ENCODE peak calls at places on chromosomes 6 and 20, in ten cellular contexts. O is colonic mucosa, G is cardiac fibroblast, B is HCEC 1CT, J is Ammon's horn, A is MCF 10A, L is T follicular helper cell, N is OCI-LY7, E is M059J, U is IMR-90. Q is an unnamed sample.

GRCh38 chr6:38572186-38572813 is 67.4 kb downstream of the BTBD9 start:
- DNase-seq in O (no peak), G (no peak), B (no peak), J (no peak), A (no peak), L (no peak), N (peak; percentile 48), E (no peak), U (no peak), Q (peak; percentile 92)

GRCh38 chr6:41155132-41155805 is 1.1 kb upstream of the TREML1 start:
- DNase-seq in O (no peak), G (no peak), B (no peak), J (no peak), A (no peak), L (no peak), N (no peak), E (no peak), U (peak; percentile 8), Q (no peak)

GRCh38 chr6:33896391-33897192 is 92.8 kb upstream of the MLN start:
- DNase-seq in O (no peak), G (peak; percentile 9), B (no peak), J (no peak), A (no peak), L (no peak), N (no peak), E (peak; percentile 47), U (peak; percentile 12), Q (no peak)

GRCh38 chr20:2872304-2873009 is 824 bp upstream of the PTPRA start:
- DNase-seq in O (peak; percentile 76), G (peak; percentile 54), B (peak; percentile 71), J (peak; percentile 74), A (peak; percentile 54), L (peak; percentile 73), N (peak; percentile 73), E (peak; percentile 74), U (peak; percentile 43), Q (peak; percentile 58)

GRCh38 chr6:1917628-1918371 is 308.1 kb downstream of the FOXC1 start:
- DNase-seq in O (no peak), G (peak; percentile 53), B (peak; percentile 81), J (peak; percentile 18), A (peak; percentile 75), L (no peak), N (no peak), E (peak; percentile 100), U (peak; percentile 91), Q (peak; percentile 86)

GRCh38 chr6:153170511-153170910 is 39.4 kb upstream of the RGS17 start:
- DNase-seq in O (no peak), G (peak; percentile 4), B (peak; percentile 77), J (no peak), A (peak; percentile 85), L (no peak), N (no peak), E (peak; percentile 86), U (peak; percentile 52), Q (peak; percentile 34)

GRCh38 chr6:79874531-79875132 is 72.7 kb downstream of the ELOVL4 start:
- DNase-seq in O (no peak), G (peak; percentile 17), B (no peak), J (no peak), A (peak; percentile 64), L (no peak), N (no peak), E (no peak), U (no peak), Q (no peak)

GRCh38 chr6:5866547-5867051 is 140.1 kb downstream of the NRN1 start:
- DNase-seq in O (no peak), G (peak; percentile 8), B (peak; percentile 3), J (peak; percentile 53), A (peak; percentile 54), L (no peak), N (peak; percentile 11), E (peak; percentile 78), U (peak; percentile 41), Q (peak; percentile 92)

GRCh38 chr6:142155895-142156757 is 9.1 kb downstream of the VTA1 start:
- DNase-seq in O (no peak), G (peak; percentile 47), B (peak; percentile 22), J (no peak), A (peak; percentile 33), L (no peak), N (peak; percentile 59), E (peak; percentile 32), U (peak; percentile 37), Q (peak; percentile 53)

GRCh38 chr6:126172151-126172550 is 167.8 kb upstream of the CENPW start:
- DNase-seq in O (no peak), G (no peak), B (no peak), J (no peak), A (no peak), L (no peak), N (no peak), E (no peak), U (no peak), Q (no peak)

GRCh38 chr20:41170386-41171105 is 33.2 kb downstream of the PLCG1 start:
- DNase-seq in O (peak; percentile 13), G (no peak), B (no peak), J (no peak), A (no peak), L (no peak), N (no peak), E (no peak), U (no peak), Q (no peak)

GRCh38 chr6:26270903-26271639 is 93.9 kb upstream of the BTN3A2 start:
- DNase-seq in O (peak; percentile 91), G (peak; percentile 90), B (peak; percentile 94), J (peak; percentile 25), A (peak; percentile 97), L (peak; percentile 70), N (peak; percentile 98), E (peak; percentile 98), U (peak; percentile 90), Q (peak; percentile 81)

GRCh38 chr20:57964011-57964862 is 254.4 kb upstream of the PMEPA1 start:
- DNase-seq in O (no peak), G (no peak), B (no peak), J (peak; percentile 55), A (no peak), L (no peak), N (no peak), E (peak; percentile 56), U (no peak), Q (no peak)

GRCh38 chr6:87029711-87030314 is 65.1 kb downstream of the CGA start:
- DNase-seq in O (no peak), G (peak; percentile 68), B (peak; percentile 61), J (peak; percentile 69), A (peak; percentile 67), L (no peak), N (peak; percentile 62), E (peak; percentile 38), U (peak; percentile 72), Q (peak; percentile 70)

GRCh38 chr6:144149894-144150672 is at the start of gene STX11:
- DNase-seq in O (peak; percentile 67), G (peak; percentile 31), B (peak; percentile 49), J (peak; percentile 52), A (peak; percentile 48), L (peak; percentile 41), N (peak; percentile 28), E (peak; percentile 61), U (peak; percentile 29), Q (peak; percentile 75)

GRCh38 chr6:125019873-125020272 is 57.6 kb downstream of the RNF217 start:
- DNase-seq in O (no peak), G (no peak), B (no peak), J (peak; percentile 28), A (no peak), L (no peak), N (no peak), E (no peak), U (no peak), Q (no peak)

GRCh38 chr6:117169060-117169635 is 96.2 kb upstream of the VGLL2 start:
- DNase-seq in O (no peak), G (no peak), B (no peak), J (peak; percentile 11), A (no peak), L (no peak), N (no peak), E (no peak), U (no peak), Q (no peak)

GRCh38 chr6:142297996-142298753 is 3.6 kb upstream of the ADGRG6 start:
- DNase-seq in O (no peak), G (peak; percentile 78), B (peak; percentile 88), J (no peak), A (peak; percentile 30), L (no peak), N (no peak), E (peak; percentile 63), U (peak; percentile 85), Q (peak; percentile 71)

GRCh38 chr6:145092554-145092953 is 642.8 kb downstream of the EPM2A start:
- DNase-seq in O (no peak), G (no peak), B (no peak), J (no peak), A (no peak), L (no peak), N (no peak), E (no peak), U (no peak), Q (no peak)

GRCh38 chr6:6556162-6556737 is 32.3 kb upstream of the LY86 start:
- DNase-seq in O (no peak), G (no peak), B (no peak), J (peak; percentile 43), A (peak; percentile 76), L (no peak), N (no peak), E (no peak), U (no peak), Q (no peak)

GRCh38 chr6:24500683-24501082 is 5.9 kb downstream of the ALDH5A1 start:
- DNase-seq in O (no peak), G (no peak), B (no peak), J (no peak), A (no peak), L (no peak), N (no peak), E (no peak), U (no peak), Q (no peak)

GRCh38 chr20:32893878-32894483 is 35.3 kb downstream of the EFCAB8 start:
- DNase-seq in O (no peak), G (peak; percentile 11), B (peak; percentile 3), J (no peak), A (peak; percentile 31), L (no peak), N (peak; percentile 34), E (peak; percentile 32), U (peak; percentile 16), Q (peak; percentile 33)

GRCh38 chr20:59258103-59258705 is 42.2 kb upstream of the EDN3 start:
- DNase-seq in O (no peak), G (no peak), B (no peak), J (no peak), A (no peak), L (no peak), N (no peak), E (no peak), U (no peak), Q (no peak)

GRCh38 chr20:1707588-1708449 is 50.2 kb upstream of the SIRPG start:
- DNase-seq in O (no peak), G (no peak), B (no peak), J (no peak), A (no peak), L (no peak), N (no peak), E (peak; percentile 53), U (no peak), Q (no peak)

GRCh38 chr6:92893741-92894140 is 525.6 kb downstream of the EPHA7 start:
- DNase-seq in O (no peak), G (no peak), B (peak; percentile 0), J (no peak), A (no peak), L (no peak), N (no peak), E (no peak), U (no peak), Q (no peak)

GRCh38 chr20:17504898-17505663 is 26.1 kb downstream of the BFSP1 start:
- DNase-seq in O (peak; percentile 67), G (peak; percentile 62), B (peak; percentile 60), J (peak; percentile 54), A (peak; percentile 74), L (no peak), N (peak; percentile 79), E (peak; percentile 65), U (peak; percentile 59), Q (peak; percentile 71)

GRCh38 chr6:138410972-138411667 is 7.1 kb downstream of the HEBP2 start:
- DNase-seq in O (no peak), G (peak; percentile 29), B (peak; percentile 89), J (no peak), A (peak; percentile 89), L (no peak), N (no peak), E (peak; percentile 98), U (peak; percentile 83), Q (no peak)

GRCh38 chr20:33709398-33709797 is 10.7 kb downstream of the PXMP4 start:
- DNase-seq in O (no peak), G (no peak), B (no peak), J (no peak), A (no peak), L (no peak), N (no peak), E (peak; percentile 45), U (no peak), Q (no peak)